ENCODE peak calls at places on chromosomes 16 and 17, in five cellular contexts. N is HFFc6, H is NCI-H1092 treated with DMSO at 0.1 percent for 48 hours, Y is GM10248, G is RPMI8226. A is an unnamed sample.

GRCh38 chr17:48816774-48817590 is at the start of gene TTLL6:
- DNase-seq in H (peak; percentile 94), Y (peak; percentile 74), G (peak; percentile 93), N (no peak), A (peak; percentile 91)

GRCh38 chr17:38579934-38580333 is 25.8 kb downstream of the SRCIN1 start:
- DNase-seq in H (peak; percentile 97), Y (no peak), N (no peak), G (peak; percentile 89), A (no peak)

GRCh38 chr16:68255712-68256111 is 8.6 kb upstream of the SLC7A6 start:
- DNase-seq in Y (no peak), G (no peak), N (no peak), H (no peak), A (no peak)

GRCh38 chr17:47792457-47792856 is 29.1 kb downstream of the OSBPL7 start:
- DNase-seq in H (no peak), G (no peak), Y (no peak), N (no peak), A (no peak)

GRCh38 chr17:21282231-21282630 is 2.3 kb upstream of the MAP2K3 start:
- DNase-seq in G (no peak), H (no peak), Y (no peak), N (peak; percentile 98), A (no peak)

GRCh38 chr16:47008174-47008573 is 34.7 kb upstream of the DNAJA2 start:
- DNase-seq in Y (no peak), N (no peak), H (no peak), G (no peak), A (no peak)

GRCh38 chr16:30953511-30954124 is 3.9 kb upstream of the SETD1A start:
- DNase-seq in Y (peak; percentile 54), H (peak; percentile 71), N (peak; percentile 56), G (peak; percentile 80), A (no peak)

GRCh38 chr16:1108299-1109252 is 12.5 kb upstream of the C1QTNF8 start:
- DNase-seq in N (no peak), H (peak; percentile 82), Y (no peak), G (peak; percentile 69), A (no peak)

GRCh38 chr17:57604771-57605733 is 140.0 kb downstream of the CCDC182 start:
- DNase-seq in N (no peak), H (peak; percentile 93), Y (peak; percentile 66), G (peak; percentile 96), A (peak; percentile 62)

GRCh38 chr17:63571632-63572310 is 21.5 kb downstream of the DCAF7 start:
- DNase-seq in H (no peak), G (no peak), N (peak; percentile 82), Y (no peak), A (no peak)